ENCODE peak calls at places on chromosomes 1 and 21, in nine cellular contexts. L, F, B, E, Q, P, Y, W and T are unnamed samples.

GRCh38 chr1:33086384-33086850 is 5.5 kb downstream of the AZIN2 start:
- DNase-seq in L (peak), F (peak), B (no peak), E (peak), Q (peak), P (peak), Y (peak), W (peak), T (peak)

GRCh38 chr1:6481820-6482471 is 9.5 kb downstream of the PLEKHG5 start:
- DNase-seq in L (no peak), F (no peak), B (no peak), E (no peak), Q (no peak), P (no peak), Y (no peak), W (no peak), T (no peak)

GRCh38 chr21:41411449-41412089 is 14.5 kb upstream of the MX1 start:
- DNase-seq in L (no peak), F (no peak), B (no peak), E (no peak), Q (peak), P (no peak), Y (peak), W (peak), T (peak)

GRCh38 chr21:26782349-26782748 is 62.9 kb downstream of the ADAMTS1 start:
- DNase-seq in L (no peak), F (no peak), B (no peak), E (no peak), Q (no peak), P (no peak), Y (no peak), W (no peak), T (no peak)

GRCh38 chr1:6245086-6245868 is 1.3 kb downstream of the HES3 start:
- DNase-seq in L (peak), F (peak), B (no peak), E (peak), Q (peak), P (peak), Y (peak), W (peak), T (peak)

GRCh38 chr1:193680247-193680923 is 494.0 kb upstream of the B3GALT2 start:
- DNase-seq in L (no peak), F (no peak), B (no peak), E (no peak), Q (no peak), P (no peak), Y (no peak), W (no peak), T (no peak)

GRCh38 chr1:65953170-65953569 is 160.5 kb downstream of the PDE4B start:
- DNase-seq in L (no peak), F (no peak), B (no peak), E (peak), Q (no peak), P (no peak), Y (no peak), W (no peak), T (no peak)

GRCh38 chr21:29017639-29018237 is 1.4 kb downstream of the RWDD2B start:
- DNase-seq in L (no peak), F (peak), B (no peak), E (no peak), Q (no peak), P (no peak), Y (no peak), W (no peak), T (peak)

GRCh38 chr1:224116131-224116530 is 2.2 kb downstream of the FBXO28 start:
- DNase-seq in L (no peak), F (peak), B (no peak), E (no peak), Q (peak), P (peak), Y (peak), W (no peak), T (peak)

GRCh38 chr1:205263580-205264190 is 35.9 kb downstream of the TMCC2 start:
- DNase-seq in L (no peak), F (no peak), B (no peak), E (peak), Q (no peak), P (no peak), Y (no peak), W (no peak), T (no peak)

GRCh38 chr21:28127390-28127789 is 865.3 kb downstream of the LTN1 start:
- DNase-seq in L (no peak), F (no peak), B (no peak), E (no peak), Q (peak), P (no peak), Y (no peak), W (no peak), T (no peak)

GRCh38 chr1:99650021-99650420 is 4.1 kb downstream of the PALMD start:
- DNase-seq in L (no peak), F (no peak), B (no peak), E (no peak), Q (no peak), P (no peak), Y (peak), W (no peak), T (no peak)

GRCh38 chr1:11991969-11992676 is 11.9 kb downstream of the MFN2 start:
- DNase-seq in L (no peak), F (no peak), B (no peak), E (no peak), Q (no peak), P (no peak), Y (no peak), W (no peak), T (no peak)

GRCh38 chr1:207918571-207918970 is 7.6 kb upstream of the CD34 start:
- DNase-seq in L (no peak), F (no peak), B (no peak), E (no peak), Q (no peak), P (peak), Y (no peak), W (no peak), T (no peak)

DNA sequence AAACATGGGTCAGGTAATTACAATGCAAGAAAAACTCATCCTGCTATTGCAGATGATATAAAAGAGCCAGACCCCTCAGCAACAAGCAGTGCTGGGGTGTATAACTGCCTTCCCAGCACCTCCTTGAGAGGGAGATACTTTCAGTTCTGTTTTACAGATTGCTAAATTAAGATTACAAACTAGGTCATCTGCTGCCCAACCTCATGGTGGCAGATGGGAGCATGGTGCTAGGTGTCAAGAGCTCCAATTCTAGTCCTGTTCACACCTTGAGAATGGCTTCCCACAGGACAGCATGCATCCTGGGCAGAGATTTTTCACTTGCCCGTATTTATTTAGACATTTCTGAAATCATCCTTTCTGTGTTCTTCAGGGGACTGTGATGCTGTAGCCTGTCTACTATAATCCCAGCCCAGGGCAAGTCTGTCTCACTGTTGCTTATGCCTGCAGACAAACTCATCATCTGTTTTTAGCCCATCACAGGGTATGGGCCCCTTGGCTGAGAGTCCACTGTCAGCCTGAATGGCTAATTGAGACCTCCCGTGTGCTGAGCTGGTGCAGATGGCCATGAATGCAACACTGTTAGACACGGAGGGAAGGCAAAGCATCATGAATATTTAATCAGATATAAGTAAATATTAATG is 40.2 kb upstream of the PBX1 start:
- DNase-seq in L (no peak), F (no peak), B (no peak), E (no peak), Q (no peak), P (no peak), Y (no peak), W (no peak), T (no peak)
- TF ChIP-seq CTCF in L (no peak), F (no peak), B (no peak), E (peak), Q (no peak), P (no peak), Y (no peak), W (no peak), T (no peak)

GRCh38 chr1:180888870-180889269 is 23.8 kb upstream of the KIAA1614 start:
- DNase-seq in L (no peak), F (peak), B (no peak), E (no peak), Q (no peak), P (no peak), Y (no peak), W (no peak), T (no peak)

GRCh38 chr1:180886338-180886737 is 26.4 kb upstream of the KIAA1614 start:
- DNase-seq in L (no peak), F (no peak), B (no peak), E (no peak), Q (no peak), P (no peak), Y (no peak), W (no peak), T (no peak)

GRCh38 chr1:180889325-180889724 is 23.4 kb upstream of the KIAA1614 start:
- DNase-seq in L (no peak), F (no peak), B (no peak), E (no peak), Q (no peak), P (no peak), Y (no peak), W (no peak), T (no peak)

GRCh38 chr1:180884588-180885300 is 28.0 kb upstream of the KIAA1614 start:
- DNase-seq in L (no peak), F (no peak), B (no peak), E (no peak), Q (no peak), P (no peak), Y (no peak), W (no peak), T (no peak)

GRCh38 chr1:180887841-180888240 is 24.9 kb upstream of the KIAA1614 start:
- DNase-seq in L (no peak), F (no peak), B (no peak), E (no peak), Q (no peak), P (no peak), Y (no peak), W (no peak), T (no peak)
- TF ChIP-seq CTCF in L (no peak), F (no peak), B (no peak), E (no peak), Q (no peak), P (no peak), Y (no peak), W (no peak), T (no peak)

GRCh38 chr1:151013518-151013917 is 5.3 kb downstream of the PRUNE1 start:
- DNase-seq in L (no peak), F (no peak), B (no peak), E (peak), Q (no peak), P (no peak), Y (no peak), W (peak), T (no peak)
- TF ChIP-seq CTCF in L (no peak), F (no peak), B (no peak), E (peak), Q (no peak), P (no peak), Y (no peak), W (no peak), T (no peak)

GRCh38 chr1:248703674-248704073 is 1.1 kb upstream of the OR14I1 start:
- DNase-seq in L (no peak), F (no peak), B (no peak), E (no peak), Q (no peak), P (no peak), Y (no peak), W (no peak), T (no peak)
- TF ChIP-seq CTCF in L (no peak), F (peak), B (no peak), E (no peak), Q (no peak), P (no peak), Y (peak), W (no peak), T (no peak)

GRCh38 chr1:180949616-180950000 is 36.9 kb downstream of the KIAA1614 start:
- DNase-seq in L (no peak), F (no peak), B (no peak), E (no peak), Q (no peak), P (no peak), Y (no peak), W (no peak), T (no peak)
- TF ChIP-seq CTCF in L (no peak), F (no peak), B (no peak), E (no peak), Q (no peak), P (no peak), Y (no peak), W (no peak), T (no peak)

GRCh38 chr1:94060720-94061119 is 60.2 kb downstream of the ABCA4 start:
- DNase-seq in L (no peak), F (no peak), B (no peak), E (no peak), Q (no peak), P (no peak), Y (no peak), W (no peak), T (no peak)

GRCh38 chr1:94061513-94062443 is 59.2 kb downstream of the ABCA4 start:
- DNase-seq in L (peak), F (peak), B (peak), E (peak), Q (peak), P (peak), Y (peak), W (peak), T (peak)

GRCh38 chr1:94067196-94067595 is 53.8 kb downstream of the ABCA4 start:
- DNase-seq in L (no peak), F (no peak), B (no peak), E (peak), Q (peak), P (no peak), Y (no peak), W (no peak), T (no peak)

GRCh38 chr1:94058766-94059165 is 62.2 kb downstream of the ABCA4 start:
- DNase-seq in L (no peak), F (no peak), B (no peak), E (no peak), Q (no peak), P (no peak), Y (no peak), W (no peak), T (no peak)

DNA sequence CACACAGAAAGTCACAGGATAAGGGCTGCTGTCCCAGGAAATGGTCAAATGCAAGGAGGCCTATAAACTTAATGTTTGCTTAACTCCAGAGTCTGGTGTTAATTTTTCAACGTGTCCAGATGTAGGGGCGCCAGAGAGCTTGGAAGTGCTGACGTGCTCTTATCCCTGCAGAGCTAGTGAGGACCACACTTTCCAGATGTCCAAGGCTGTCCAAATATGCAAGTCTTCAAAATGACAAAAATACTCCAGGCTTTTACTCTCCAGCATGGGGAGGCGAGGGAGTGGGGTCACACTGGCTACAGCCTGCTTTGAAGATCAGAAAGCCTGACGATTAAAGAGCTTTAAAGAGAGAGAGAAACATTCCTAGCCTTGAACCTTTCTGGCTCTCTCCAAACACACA is 57.6 kb downstream of the ABCA4 start:
- DNase-seq in L (no peak), F (no peak), B (peak), E (peak), Q (peak), P (peak), Y (peak), W (no peak), T (peak)
- TF ChIP-seq CTCF in L (no peak), F (peak), B (peak), E (peak), Q (peak), P (peak), Y (no peak), W (peak), T (peak)